ENCODE peak calls at places on chromosome 4, in ten cellular contexts. U is activated T-helper 1 cell treated with anti-CD3 and anti-CD28 coated beads, Interleukin-2, amount 50 U/mL, for 16 hours; B is NAMALWA; L is effector CD4-positive, alpha-beta T cell; Y is neuronal stem cell; C is T1000; R is left ventricle myocardium inferior; Z is fibroblast of the aortic adventitia; F is testis; P is non-pigmented ciliary epithelial cell. A is an unnamed sample.
A peak's percentile ranks its signal among the peaks of the same experiment; 100 is the strongest.

GRCh38 chr4:141858437-141858836 is 222.1 kb downstream of the IL15 start:
- DNase-seq in U (no peak), B (no peak), L (no peak), Y (no peak), C (no peak), R (no peak), Z (no peak), F (no peak), P (no peak), A (no peak)

GRCh38 chr4:55029321-55029720 is 96.1 kb downstream of the KDR start:
- DNase-seq in U (no peak), B (no peak), L (no peak), Y (no peak), C (no peak), R (no peak), Z (no peak), F (no peak), P (no peak), A (no peak)

GRCh38 chr4:55725057-55725456 is 89.0 kb upstream of the NMU start:
- DNase-seq in U (no peak), B (peak; percentile 19), L (no peak), Y (no peak), C (no peak), R (no peak), Z (no peak), F (no peak), P (no peak), A (no peak)

GRCh38 chr4:143384381-143384994 is 47.8 kb downstream of the GAB1 start:
- DNase-seq in U (no peak), B (peak; percentile 44), L (no peak), Y (no peak), C (no peak), R (no peak), Z (peak; percentile 82), F (no peak), P (no peak), A (no peak)

GRCh38 chr4:186596850-186597390 is 41.6 kb upstream of the MTNR1A start:
- DNase-seq in U (no peak), B (no peak), L (no peak), Y (no peak), C (no peak), R (no peak), Z (no peak), F (no peak), P (no peak), A (no peak)

GRCh38 chr4:147481577-147482109 is 746 bp downstream of the EDNRA start:
- DNase-seq in U (no peak), B (no peak), L (no peak), Y (peak; percentile 20), C (no peak), R (no peak), Z (peak; percentile 43), F (peak; percentile 31), P (no peak), A (no peak)

GRCh38 chr4:13539721-13540445 is 4.4 kb downstream of the NKX3-2 start:
- DNase-seq in U (no peak), B (no peak), L (no peak), Y (no peak), C (no peak), R (no peak), Z (no peak), F (no peak), P (no peak), A (no peak)

GRCh38 chr4:87530868-87531267 is 1.7 kb upstream of the SPARCL1 start:
- DNase-seq in U (no peak), B (no peak), L (no peak), Y (no peak), C (no peak), R (peak; percentile 67), Z (peak; percentile 96), F (peak; percentile 81), P (no peak), A (no peak)

GRCh38 chr4:37830640-37831039 is 4.2 kb downstream of the PGM2 start:
- DNase-seq in U (no peak), B (no peak), L (no peak), Y (no peak), C (no peak), R (no peak), Z (no peak), F (no peak), P (no peak), A (no peak)

GRCh38 chr4:156578713-156579112 is 392.9 kb downstream of the PDGFC start:
- DNase-seq in U (no peak), B (no peak), L (no peak), Y (no peak), C (no peak), R (no peak), Z (no peak), F (no peak), P (no peak), A (no peak)

GRCh38 chr4:164648849-164649212 is 105.1 kb upstream of the SMIM31 start:
- DNase-seq in U (no peak), B (no peak), L (no peak), Y (no peak), C (no peak), R (no peak), Z (no peak), F (no peak), P (no peak), A (no peak)